ENCODE peak calls at places on chromosome 21, in seven cellular contexts. B, E, V, D, P, Y and W are unnamed samples.
A peak's percentile ranks its signal among the peaks of the same experiment; 100 is the strongest.

GRCh38 chr21:43986544-43987451 is 25.3 kb upstream of the TRAPPC10 start:
- DNase-seq in B (no peak), E (no peak), V (no peak), D (no peak), P (no peak), Y (no peak), W (no peak)

GRCh38 chr21:21097425-21097824 is 99.2 kb downstream of the NCAM2 start:
- DNase-seq in B (no peak), E (no peak), V (no peak), D (no peak), P (no peak), Y (no peak), W (no peak)

GRCh38 chr21:46184625-46185555 is 631 bp upstream of the SPATC1L start:
- DNase-seq in B (peak; percentile 94), E (peak; percentile 27), V (peak; percentile 89), D (peak; percentile 76), P (peak; percentile 80), Y (no peak), W (peak; percentile 82)

GRCh38 chr21:41317458-41317857 is 857 bp downstream of the FAM3B start:
- DNase-seq in B (no peak), E (no peak), V (no peak), D (no peak), P (no peak), Y (no peak), W (no peak)

GRCh38 chr21:35457097-35457496 is 408.0 kb upstream of the RUNX1 start:
- DNase-seq in B (no peak), E (no peak), V (no peak), D (no peak), P (no peak), Y (no peak), W (no peak)

GRCh38 chr21:40143822-40144525 is 276.7 kb downstream of the PCP4 start:
- DNase-seq in B (peak; percentile 51), E (no peak), V (peak; percentile 83), D (peak; percentile 40), P (peak; percentile 37), Y (no peak), W (no peak)

GRCh38 chr21:46295996-46296752 is 10.0 kb downstream of the YBEY start:
- DNase-seq in B (peak; percentile 94), E (no peak), V (peak; percentile 38), D (no peak), P (peak; percentile 70), Y (no peak), W (no peak)

GRCh38 chr21:26550357-26550756 is 22.7 kb downstream of the CYYR1 start:
- DNase-seq in B (no peak), E (no peak), V (no peak), D (no peak), P (no peak), Y (no peak), W (no peak)

GRCh38 chr21:23009360-23009759 is 2011.2 kb downstream of the NCAM2 start:
- DNase-seq in B (no peak), E (no peak), V (no peak), D (peak; percentile 7), P (no peak), Y (no peak), W (no peak)

GRCh38 chr21:36867506-36867905 is 99.0 kb downstream of the HLCS start:
- DNase-seq in B (no peak), E (no peak), V (no peak), D (no peak), P (no peak), Y (no peak), W (no peak)